ENCODE peak calls at places on chromosomes 16 and 17, in eight cellular contexts. U is RPMI8226; T is fibroblast of pulmonary artery; K is mesothelial cell of epicardium; Y is ovary; Z is spleen; D is Calu3; M is stimulated activated CD4-positive, alpha-beta T cell treated with anti-CD3 and anti-CD28 coated beads, TNF-alpha, amount 100 ng/mL, for 1 hour. G is an unnamed sample.

GRCh38 chr17:10792156-10792555 is 11.7 kb downstream of the TMEM238L start:
- DNase-seq in Y (no peak), U (no peak), K (no peak), D (no peak), Z (no peak), M (no peak), T (no peak), G (no peak)

GRCh38 chr17:6386041-6386630 is 48.8 kb downstream of the AIPL1 start:
- DNase-seq in Z (no peak), Y (no peak), U (peak; percentile 3), D (no peak), M (no peak), T (no peak), K (no peak), G (no peak)

GRCh38 chr16:14494396-14494795 is 135.7 kb downstream of the PARN start:
- DNase-seq in U (no peak), D (no peak), Z (no peak), Y (no peak), M (no peak), T (no peak), K (no peak), G (no peak)

GRCh38 chr16:56630134-56630533 is 2.3 kb upstream of the MT1M start:
- DNase-seq in D (no peak), M (no peak), Y (no peak), Z (no peak), K (no peak), T (no peak), U (peak; percentile 70), G (no peak)

GRCh38 chr16:67206838-67207115 is 7.8 kb downstream of the ELMO3 start:
- DNase-seq in T (no peak), U (no peak), M (no peak), Y (no peak), K (no peak), D (no peak), Z (no peak), G (no peak)

GRCh38 chr17:50152736-50153135 is 2.3 kb upstream of the PPP1R9B start:
- DNase-seq in D (no peak), K (no peak), U (no peak), Y (no peak), Z (peak; percentile 77), M (no peak), T (no peak), G (no peak)

GRCh38 chr16:74865922-74866598 is 91.4 kb upstream of the FA2H start:
- DNase-seq in U (no peak), K (no peak), Z (no peak), T (peak; percentile 8), Y (no peak), M (no peak), D (peak; percentile 35), G (no peak)

GRCh38 chr16:67162439-67163163 is 1.9 kb upstream of the HSF4 start:
- DNase-seq in D (no peak), T (peak; percentile 34), U (no peak), Y (no peak), M (no peak), Z (peak; percentile 78), K (no peak), G (peak; percentile 35)

GRCh38 chr17:13353590-13353989 is 248.1 kb downstream of the HS3ST3A1 start:
- DNase-seq in M (no peak), U (no peak), T (peak; percentile 40), Y (no peak), Z (no peak), D (no peak), K (no peak), G (no peak)

GRCh38 chr16:78421244-78421661 is 321.8 kb downstream of the WWOX start:
- DNase-seq in U (no peak), M (no peak), T (no peak), K (no peak), Y (no peak), D (no peak), Z (no peak), G (no peak)

GRCh38 chr16:84806256-84806889 is 13.4 kb upstream of the CRISPLD2 start:
- DNase-seq in D (peak; percentile 76), K (no peak), M (no peak), U (peak; percentile 53), T (peak; percentile 92), Z (peak; percentile 87), Y (no peak), G (no peak)

GRCh38 chr17:17792551-17793377 is 44.0 kb downstream of the SREBF1 start:
- DNase-seq in Z (peak; percentile 78), Y (peak; percentile 75), K (no peak), U (no peak), T (peak; percentile 91), D (no peak), M (peak; percentile 10), G (no peak)

GRCh38 chr16:85425061-85425662 is 188.0 kb upstream of the GSE1 start:
- DNase-seq in Y (peak; percentile 30), T (no peak), M (no peak), D (no peak), U (no peak), K (peak; percentile 17), Z (peak; percentile 48), G (peak; percentile 22)

GRCh38 chr17:73566905-73567782 is 77.1 kb downstream of the SDK2 start:
- DNase-seq in U (peak; percentile 23), Z (peak; percentile 88), T (no peak), M (no peak), D (no peak), Y (no peak), K (no peak), G (no peak)

GRCh38 chr16:81293909-81294802 is 20.6 kb upstream of the GAN start:
- DNase-seq in Z (no peak), D (no peak), T (peak; percentile 33), M (no peak), U (no peak), Y (no peak), K (no peak), G (no peak)

GRCh38 chr17:76234354-76234679 is 6.0 kb downstream of the RNF157 start:
- DNase-seq in K (no peak), M (no peak), Y (no peak), U (no peak), Z (no peak), T (no peak), D (no peak), G (no peak)

GRCh38 chr17:39271546-39271945 is 45.8 kb upstream of the STAC2 start:
- DNase-seq in D (no peak), Z (no peak), T (peak; percentile 63), U (no peak), Y (no peak), K (no peak), M (no peak), G (no peak)

G was measured in pancreas.